ENCODE peak calls at places on chromosomes 2 and 18, in four cellular contexts. U is HFFc6, V is EL, O is iris pigment epithelial cell. Q is an unnamed sample.

GRCh38 chr2:18949871-18950597 is 360.7 kb upstream of the NT5C1B start:
- DNase-seq in V (peak), U (peak), O (peak), Q (no peak)

GRCh38 chr2:66541646-66542045 is 106.7 kb downstream of the MEIS1 start:
- DNase-seq in O (no peak), U (no peak), V (no peak), Q (no peak)

GRCh38 chr2:104563398-104564024 is 290.4 kb upstream of the POU3F3 start:
- DNase-seq in U (no peak), V (no peak), O (no peak), Q (no peak)

GRCh38 chr18:36045241-36045999 is 21.9 kb downstream of the RPRD1A start:
- DNase-seq in V (no peak), O (no peak), U (no peak), Q (no peak)

GRCh38 chr18:3379685-3380084 is 70.3 kb upstream of the TGIF1 start:
- DNase-seq in V (no peak), O (no peak), U (no peak), Q (no peak)

GRCh38 chr2:217864960-217865359 is 137.8 kb downstream of the TNS1 start:
- DNase-seq in V (no peak), U (no peak), O (no peak), Q (no peak)

GRCh38 chr18:78986018-78986481 is 6.4 kb downstream of the SALL3 start:
- DNase-seq in O (peak), U (no peak), V (no peak), Q (peak)

GRCh38 chr2:6580982-6581381 is 284.7 kb downstream of the CMPK2 start:
- DNase-seq in O (peak), V (peak), U (peak), Q (no peak)

GRCh38 chr2:54669677-54670484 is 53.6 kb upstream of the EML6 start:
- DNase-seq in O (peak), U (peak), V (peak), Q (no peak)